ENCODE peak calls at places on chromosomes 3 and 15, in nine cellular contexts. A is sigmoid colon, M is A549, E is upper lobe of left lung, I is H1, T is stomach, Y is HepG2, W is ovary, P is transverse colon. V is an unnamed sample. For H3K9me3, the result is how much of the 10 kb centered on the place peaks cover.

GRCh38 chr3:68256635-68257034 is 602.2 kb upstream of the SUCLG2 start:
- DNase-seq in A (no peak), M (peak), E (no peak), I (no peak), T (no peak), Y (no peak), W (no peak), P (no peak), V (no peak)

GRCh38 chr15:71278989-71279756 is 163.9 kb downstream of the THSD4 start:
- DNase-seq in A (peak), M (peak), E (no peak), I (no peak), T (peak), Y (peak), W (peak), P (peak), V (peak)

GRCh38 chr15:77632760-77633133 is at the start of gene LINGO1:
- DNase-seq in A (no peak), M (peak), E (peak), I (no peak), T (no peak), Y (no peak), W (peak), P (no peak), V (no peak)

GRCh38 chr3:187821616-187822317 is 76.5 kb upstream of the BCL6 start:
- DNase-seq in A (no peak), M (no peak), E (no peak), I (no peak), T (no peak), Y (no peak), W (no peak), P (no peak), V (no peak)

GRCh38 chr15:50140097-50140496 is 21.1 kb upstream of the ATP8B4 start:
- DNase-seq in A (no peak), M (no peak), E (no peak), I (no peak), T (no peak), Y (no peak), W (no peak), P (no peak), V (no peak)

GRCh38 chr3:86723433-86723832 is 267.5 kb downstream of the VGLL3 start:
- DNase-seq in A (no peak), M (no peak), E (no peak), I (no peak), T (no peak), Y (no peak), W (no peak), P (no peak), V (no peak)

GRCh38 chr3:8954938-8955763 is 8.1 kb downstream of the RAD18 start:
- DNase-seq in A (no peak), M (no peak), E (no peak), I (no peak), T (no peak), Y (no peak), W (no peak), P (no peak), V (no peak)

GRCh38 chr3:72938471-72939265 is 50.8 kb downstream of the GXYLT2 start:
- DNase-seq in A (peak), M (peak), E (no peak), I (no peak), T (peak), Y (peak), W (peak), P (peak), V (peak)

GRCh38 chr3:184261270-184262165 is at the start of gene CAMK2N2:
- DNase-seq in A (no peak), M (peak), E (peak), I (peak), T (peak), Y (peak), W (no peak), P (peak), V (no peak)

GRCh38 chr3:132008841-132009638 is 25.8 kb downstream of the CPNE4 start:
- DNase-seq in A (no peak), M (no peak), E (no peak), I (no peak), T (no peak), Y (no peak), W (no peak), P (no peak), V (no peak)

GRCh38 chr3:106829206-106829605 is 548.0 kb upstream of the CCDC54 start:
- DNase-seq in A (no peak), M (no peak), E (no peak), I (no peak), T (no peak), Y (no peak), W (no peak), P (no peak), V (no peak)

GRCh38 chr3:72338942-72339749 is 509.1 kb downstream of the SHQ1 start:
- DNase-seq in A (no peak), M (peak), E (peak), I (no peak), T (peak), Y (peak), W (no peak), P (no peak), V (no peak)

GRCh38 chr3:11072631-11073030 is 80.1 kb downstream of the SLC6A1 start:
- DNase-seq in A (no peak), M (no peak), E (no peak), I (no peak), T (no peak), Y (no peak), W (no peak), P (no peak), V (no peak)

GRCh38 chr15:66785637-66786036 is 83.6 kb downstream of the SMAD6 start:
- DNase-seq in A (no peak), M (no peak), E (no peak), I (no peak), T (no peak), Y (no peak), W (no peak), P (no peak), V (no peak)

GRCh38 chr15:98800437-98801233 is 152.3 kb downstream of the IGF1R start:
- DNase-seq in A (peak), M (peak), E (no peak), I (no peak), T (peak), Y (peak), W (peak), P (peak), V (peak)

GRCh38 chr3:21405671-21406667 is 345.0 kb downstream of the ZNF385D start:
- DNase-seq in A (peak), M (no peak), E (peak), I (no peak), T (no peak), Y (no peak), W (no peak), P (no peak), V (no peak)

GRCh38 chr15:41115088-41115651 is 910 bp downstream of the INO80 start:
- DNase-seq in A (no peak), M (peak), E (no peak), I (no peak), T (no peak), Y (peak), W (no peak), P (no peak), V (no peak)

GRCh38 chr15:66098019-66098363 is 155.6 kb downstream of the MEGF11 start:
- DNase-seq in A (peak), M (no peak), E (no peak), I (no peak), T (no peak), Y (no peak), W (no peak), P (no peak), V (no peak)

GRCh38 chr15:39587910-39588530 is 7.1 kb downstream of the THBS1 start:
- DNase-seq in A (no peak), M (no peak), E (peak), I (no peak), T (no peak), Y (no peak), W (no peak), P (peak), V (no peak)

GRCh38 chr3:33437556-33438283 is 2.5 kb downstream of the UBP1 start:
- DNase-seq in A (no peak), M (peak), E (no peak), I (no peak), T (no peak), Y (peak), W (no peak), P (peak), V (no peak)

GRCh38 chr15:85757073-85757938 is 37.4 kb downstream of the KLHL25 start:
- DNase-seq in A (peak), M (no peak), E (no peak), I (no peak), T (no peak), Y (no peak), W (peak), P (no peak), V (peak)

GRCh38 chr15:42593143-42593542 is 17.7 kb downstream of the STARD9 start:
- DNase-seq in A (peak), M (no peak), E (no peak), I (no peak), T (no peak), Y (no peak), W (peak), P (peak), V (peak)

GRCh38 chr3:151553873-151554272 is 93.0 kb upstream of the IGSF10 start:
- DNase-seq in A (peak), M (peak), E (no peak), I (no peak), T (no peak), Y (no peak), W (peak), P (no peak), V (no peak)

GRCh38 chr3:163071684-163072083 is 1575.1 kb downstream of the OTOL1 start:
- DNase-seq in A (no peak), M (no peak), E (no peak), I (no peak), T (no peak), Y (no peak), W (no peak), P (no peak), V (no peak)

GRCh38 chr3:37096972-37097371 is 77.4 kb downstream of the LRRFIP2 start:
- DNase-seq in A (no peak), M (no peak), E (no peak), I (no peak), T (no peak), Y (no peak), W (no peak), P (no peak), V (no peak)

GRCh38 chr15:34214135-34214534 is 4.2 kb upstream of the KATNBL1 start:
- DNase-seq in A (no peak), M (no peak), E (no peak), I (peak), T (no peak), Y (no peak), W (no peak), P (no peak), V (no peak)

DNA sequence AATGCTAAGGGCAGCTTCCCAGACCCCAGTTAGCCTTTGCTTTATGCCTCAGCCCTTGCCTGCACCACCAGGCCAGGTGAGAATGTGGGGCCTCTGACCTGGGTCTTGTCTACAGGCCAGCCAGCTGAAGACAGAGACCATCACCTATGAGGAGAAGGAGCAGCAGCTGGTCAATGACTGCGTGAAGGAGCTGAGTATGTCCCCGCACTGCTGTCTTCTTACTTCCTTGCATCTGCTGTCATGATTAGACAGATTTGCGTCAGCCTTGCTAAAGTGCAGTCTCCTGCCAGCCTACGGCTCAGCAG is 74.6 kb downstream of the CCK start:
- DNase-seq in A (no peak), M (no peak), E (no peak), I (no peak), T (no peak), Y (no peak), W (no peak), P (no peak), V (no peak)
- TF ChIP-seq CTCF in A (no peak), M (no peak), E (no peak), I (no peak), T (no peak), Y (no peak), W (no peak), P (no peak), V (peak)

GRCh38 chr3:136161516-136161915 is 34.6 kb downstream of the MSL2 start:
- DNase-seq in A (no peak), M (no peak), E (no peak), I (no peak), T (no peak), Y (no peak), W (no peak), P (no peak), V (no peak)
- H3K9me3 ChIP-seq in A (under half), M (under half), E (under half), I (under half), T (under half), Y (under half), W (under half), P (under half), V (under half)

GRCh38 chr3:139339219-139339906 is 4.5 kb upstream of the MRPS22 start:
- DNase-seq in A (no peak), M (no peak), E (no peak), I (no peak), T (no peak), Y (no peak), W (no peak), P (no peak), V (no peak)
- TF ChIP-seq EP300 in A (no peak), M (no peak), E (no peak), I (no peak), T (no peak), Y (no peak), W (no peak), P (no peak), V (no peak)

GRCh38 chr3:148131990-148132638 is 565.6 kb upstream of the AGTR1 start:
- DNase-seq in A (no peak), M (no peak), E (no peak), I (no peak), T (no peak), Y (no peak), W (no peak), P (no peak), V (no peak)

GRCh38 chr3:148126962-148127361 is 570.7 kb upstream of the AGTR1 start:
- DNase-seq in A (no peak), M (no peak), E (no peak), I (no peak), T (no peak), Y (no peak), W (no peak), P (no peak), V (no peak)

DNA sequence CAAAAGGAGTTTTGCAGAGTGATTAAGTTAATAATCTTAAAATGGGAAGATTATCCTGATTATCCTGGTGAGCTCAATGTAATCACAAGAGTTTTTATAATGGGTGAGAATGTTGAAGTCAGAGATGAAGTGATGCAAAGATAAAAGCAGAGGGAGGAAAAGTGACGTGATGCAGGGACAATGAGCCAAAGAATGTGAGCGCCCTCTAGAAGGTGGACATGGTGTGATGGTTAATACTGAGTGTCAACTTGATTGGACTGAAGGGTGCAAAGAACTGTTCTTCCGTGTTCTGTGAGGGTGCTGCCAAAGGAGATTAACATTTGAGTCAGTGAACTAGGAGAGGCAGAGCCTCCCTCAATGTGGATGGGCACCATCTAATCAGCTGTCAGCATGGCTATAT is 569.6 kb upstream of the AGTR1 start:
- DNase-seq in A (no peak), M (peak), E (no peak), I (no peak), T (no peak), Y (no peak), W (no peak), P (no peak), V (no peak)
- TF ChIP-seq CTCF in A (no peak), M (no peak), E (no peak), I (no peak), T (no peak), Y (peak), W (no peak), P (no peak), V (no peak)

GRCh38 chr3:179495483-179495882 is 44.2 kb upstream of the GNB4 start:
- DNase-seq in A (no peak), M (no peak), E (no peak), I (no peak), T (no peak), Y (no peak), W (no peak), P (no peak), V (no peak)
- H3K9me3 ChIP-seq in A (under half), M (under half), E (under half), I (under half), T (under half), Y (under half), W (under half), P (under half), V (half or more)

GRCh38 chr3:120418866-120419490 is 31.8 kb downstream of the FSTL1 start:
- DNase-seq in A (no peak), M (peak), E (no peak), I (no peak), T (peak), Y (peak), W (no peak), P (peak), V (no peak)
- TF ChIP-seq EP300 in A (no peak), M (no peak), E (no peak), I (no peak), T (no peak), Y (no peak), W (no peak), P (no peak), V (no peak)

GRCh38 chr3:168589376-168589775 is 493.7 kb upstream of the GOLIM4 start:
- DNase-seq in A (no peak), M (no peak), E (no peak), I (no peak), T (no peak), Y (no peak), W (no peak), P (no peak), V (no peak)
- TF ChIP-seq CTCF in A (no peak), M (no peak), E (no peak), I (no peak), T (no peak), Y (no peak), W (no peak), P (no peak), V (no peak)

DNA sequence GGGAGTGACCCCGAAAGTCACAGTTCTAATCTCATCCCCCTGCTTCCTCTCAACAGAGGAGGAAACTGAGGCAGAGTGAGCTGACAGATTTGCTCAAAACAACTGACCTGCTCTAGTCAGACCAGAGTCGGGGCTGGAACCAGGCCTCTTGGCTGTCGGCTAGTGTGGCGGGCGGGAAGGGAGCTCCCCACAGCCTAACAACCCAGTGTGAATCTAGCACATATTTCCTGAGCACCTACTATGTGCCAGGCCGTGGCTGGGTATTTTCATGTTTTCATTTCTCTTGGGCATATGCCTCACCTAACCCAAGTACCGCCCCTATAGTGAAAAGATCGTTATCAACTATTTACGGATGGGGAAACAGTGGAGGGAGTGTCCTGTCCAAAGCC is 27.2 kb downstream of the GRIP2 start:
- DNase-seq in A (no peak), M (no peak), E (no peak), I (no peak), T (no peak), Y (no peak), W (peak), P (no peak), V (no peak)
- H3K9me3 ChIP-seq in A (under half), M (under half), E (under half), I (under half), T (under half), Y (under half), W (under half), P (under half), V (under half)

GRCh38 chr3:12579456-12579855 is 22.6 kb downstream of the MKRN2 start:
- DNase-seq in A (no peak), M (no peak), E (no peak), I (no peak), T (no peak), Y (no peak), W (no peak), P (no peak), V (no peak)

GRCh38 chr3:12577379-12577778 is 20.5 kb downstream of the MKRN2 start:
- DNase-seq in A (no peak), M (no peak), E (no peak), I (no peak), T (no peak), Y (no peak), W (no peak), P (no peak), V (no peak)

GRCh38 chr3:12582730-12583129 is 25.8 kb downstream of the MKRN2 start:
- DNase-seq in A (no peak), M (no peak), E (no peak), I (no peak), T (no peak), Y (no peak), W (no peak), P (no peak), V (no peak)

GRCh38 chr3:12579919-12580318 is 23.0 kb downstream of the MKRN2 start:
- DNase-seq in A (no peak), M (no peak), E (no peak), I (no peak), T (no peak), Y (no peak), W (no peak), P (no peak), V (no peak)

DNA sequence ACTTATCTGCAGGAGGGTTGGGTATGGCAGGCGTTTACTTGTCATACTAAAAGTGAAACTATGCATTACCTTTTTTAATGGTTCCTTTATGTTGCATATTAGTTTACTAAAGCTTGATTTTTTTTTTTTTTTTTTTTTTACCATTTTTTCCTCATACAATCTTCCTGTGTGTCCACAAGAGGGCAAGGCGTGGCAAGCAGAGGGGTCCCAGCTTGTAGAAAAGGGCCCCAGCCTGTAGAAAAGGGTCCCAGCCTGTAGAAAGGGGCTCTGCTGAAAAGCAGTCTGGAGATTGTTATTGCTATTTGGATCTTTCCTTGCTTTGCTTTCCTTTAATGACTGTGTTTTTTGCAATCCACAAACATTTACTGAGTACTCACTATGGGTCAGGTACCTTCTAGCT is 21.9 kb downstream of the MKRN2 start:
- DNase-seq in A (no peak), M (no peak), E (no peak), I (no peak), T (no peak), Y (no peak), W (no peak), P (no peak), V (no peak)
- TF ChIP-seq EP300 in A (no peak), M (no peak), E (no peak), I (no peak), T (no peak), Y (no peak), W (no peak), P (no peak), V (no peak)